ENCODE peak calls at places on chromosomes 3 and 15, in four cellular contexts. R, G, C and X are unnamed samples.

GRCh38 chr3:140727886-140728285 is 50.0 kb downstream of the TRIM42 start:
- DNase-seq in G (peak), C (peak), R (no peak), X (no peak)

GRCh38 chr3:47283596-47284364 is 1.0 kb downstream of the KLHL18 start:
- DNase-seq in C (no peak), R (no peak), G (peak), X (peak)

GRCh38 chr3:100402150-100402706 is 889 bp downstream of the LNP1 start:
- DNase-seq in G (peak), R (no peak), C (peak), X (no peak)

GRCh38 chr15:84747423-84748273 is 744 bp upstream of the ZNF592 start:
- DNase-seq in C (peak), G (peak), R (peak), X (peak)

GRCh38 chr3:53730565-53730964 is 115.7 kb downstream of the CHDH start:
- DNase-seq in R (no peak), G (peak), C (peak), X (no peak)

GRCh38 chr3:112126501-112126900 is 6.5 kb downstream of the GCSAM start:
- DNase-seq in R (peak), C (no peak), G (peak), X (no peak)

GRCh38 chr3:141261472-141262171 is 30.0 kb downstream of the PXYLP1 start:
- DNase-seq in R (no peak), G (no peak), C (no peak), X (no peak)

GRCh38 chr3:194985031-194985578 is 285.9 kb downstream of the XXYLT1 start:
- DNase-seq in C (peak), R (peak), G (peak), X (peak)

GRCh38 chr15:31455499-31455898 is 128.9 kb downstream of the KLF13 start:
- DNase-seq in C (no peak), R (no peak), G (no peak), X (no peak)

GRCh38 chr15:87669846-87670245 is 586.7 kb downstream of the NTRK3 start:
- DNase-seq in G (no peak), C (no peak), R (no peak), X (no peak)

GRCh38 chr15:43251185-43251862 is 15.4 kb downstream of the TGM5 start:
- DNase-seq in R (no peak), C (no peak), G (no peak), X (no peak)

GRCh38 chr3:56467108-56467507 is 1.2 kb downstream of the ERC2 start:
- DNase-seq in C (peak), G (peak), R (peak), X (no peak)

GRCh38 chr15:96336643-96337353 is 6.3 kb downstream of the NR2F2 start:
- DNase-seq in G (no peak), R (peak), C (peak), X (no peak)

GRCh38 chr3:151387443-151388241 is 3.1 kb upstream of the P2RY12 start:
- DNase-seq in G (no peak), C (no peak), R (no peak), X (peak)

GRCh38 chr15:32705450-32705849 is 12.4 kb upstream of the GREM1 start:
- DNase-seq in C (peak), G (no peak), R (no peak), X (no peak)